ENCODE peak calls at places on chromosomes 12 and 14, in ten cellular contexts. D is body of pancreas, N is GM12878, I is AG10803, C is fibroblast of lung, S is cardiac muscle cell, X is choroid plexus epithelial cell, L is thyroid gland, Q is upper lobe of right lung, T is bronchial epithelial cell. Y is an unnamed sample.

GRCh38 chr12:120104924-120105323 is 11.6 kb downstream of the RAB35 start:
- DNase-seq in D (no peak), L (no peak), N (no peak), C (no peak), X (no peak), Q (no peak), T (no peak), I (no peak), S (no peak), Y (no peak)

GRCh38 chr14:93686313-93686712 is 102.0 kb downstream of the PRIMA1 start:
- DNase-seq in X (no peak), I (no peak), D (no peak), Q (no peak), N (no peak), L (no peak), C (no peak), T (peak), S (no peak), Y (no peak)

GRCh38 chr14:69580009-69580577 is 5.4 kb upstream of the CCDC177 start:
- DNase-seq in X (peak), Q (no peak), C (peak), I (peak), L (no peak), D (no peak), S (peak), N (no peak), T (peak), Y (peak)

GRCh38 chr12:96445743-96446655 is 43.4 kb upstream of the CFAP54 start:
- DNase-seq in D (no peak), Q (no peak), C (peak), X (peak), T (peak), L (no peak), S (peak), I (peak), N (peak), Y (no peak)

GRCh38 chr12:108773798-108774788 is 42.8 kb upstream of the CORO1C start:
- DNase-seq in L (peak), S (peak), C (peak), Q (peak), T (peak), I (peak), D (peak), N (no peak), X (peak), Y (peak)

GRCh38 chr14:94569381-94570001 is 8.2 kb downstream of the SERPINA4 start:
- DNase-seq in L (no peak), N (no peak), T (no peak), I (no peak), Q (no peak), X (no peak), S (no peak), D (peak), C (no peak), Y (no peak)

GRCh38 chr12:50174971-50175715 is 8.0 kb upstream of the CERS5 start:
- DNase-seq in S (peak), X (peak), I (peak), L (peak), T (peak), C (peak), Q (no peak), N (no peak), D (no peak), Y (peak)

GRCh38 chr14:101757064-101757838 is 4.3 kb upstream of the PPP2R5C start:
- DNase-seq in N (no peak), L (no peak), X (no peak), C (no peak), I (no peak), S (no peak), D (no peak), T (no peak), Q (no peak), Y (no peak)

GRCh38 chr14:22786685-22787084 is 20.2 kb downstream of the OXA1L start:
- DNase-seq in T (no peak), I (no peak), Q (no peak), D (no peak), S (no peak), X (no peak), N (no peak), C (no peak), L (no peak), Y (no peak)

GRCh38 chr12:26204612-26205289 is 9.4 kb downstream of the SSPN start:
- DNase-seq in N (no peak), Q (no peak), I (peak), S (peak), D (no peak), X (peak), L (peak), C (no peak), T (no peak), Y (no peak)

GRCh38 chr12:110937104-110937641 is 16.8 kb upstream of the MYL2 start:
- DNase-seq in Q (peak), N (no peak), T (peak), I (peak), S (peak), L (peak), X (peak), C (peak), D (peak), Y (no peak)

GRCh38 chr12:20549115-20549719 is 145.9 kb upstream of the SLCO1C1 start:
- DNase-seq in C (peak), L (peak), Q (no peak), I (peak), X (peak), D (no peak), S (peak), T (peak), N (no peak), Y (peak)
- TF ChIP-seq CTCF in C (peak), L (no peak), Q (peak), I (peak), X (peak), D (peak), S (peak), T (peak), N (no peak), Y (peak)

GRCh38 chr12:11980133-11980532 is 90.6 kb upstream of the BCL2L14 start:
- DNase-seq in L (no peak), S (no peak), X (no peak), T (no peak), D (no peak), I (no peak), C (no peak), N (peak), Q (no peak), Y (no peak)

GRCh38 chr12:11976005-11976404 is 94.7 kb upstream of the BCL2L14 start:
- DNase-seq in N (no peak), Q (no peak), X (no peak), S (no peak), I (no peak), C (no peak), L (no peak), T (no peak), D (no peak), Y (no peak)

GRCh38 chr12:11986165-11986564 is 84.6 kb upstream of the BCL2L14 start:
- DNase-seq in L (no peak), I (no peak), S (no peak), D (no peak), C (no peak), X (no peak), T (peak), Q (no peak), N (no peak), Y (no peak)

GRCh38 chr12:11978985-11979384 is 91.8 kb upstream of the BCL2L14 start:
- DNase-seq in D (no peak), Q (no peak), L (no peak), S (no peak), T (peak), X (peak), I (no peak), C (peak), N (no peak), Y (no peak)

GRCh38 chr12:11981174-11981733 is 89.5 kb upstream of the BCL2L14 start:
- DNase-seq in T (peak), C (peak), D (no peak), L (no peak), S (peak), X (no peak), I (peak), N (peak), Q (no peak), Y (no peak)
- H3K4me3 ChIP-seq in T (no peak), C (no peak), D (no peak), L (no peak), S (no peak), X (no peak), I (no peak), N (peak), Q (no peak), Y (no peak)

GRCh38 chr12:128537668-128538067 is 270.7 kb downstream of the TMEM132C start:
- DNase-seq in X (no peak), T (no peak), I (no peak), L (no peak), S (no peak), D (no peak), N (no peak), Q (no peak), C (no peak), Y (no peak)

GRCh38 chr12:128543971-128544370 is 277.0 kb downstream of the TMEM132C start:
- DNase-seq in S (no peak), I (no peak), T (no peak), X (no peak), L (no peak), C (no peak), D (no peak), Q (no peak), N (no peak), Y (no peak)

GRCh38 chr12:128542844-128543243 is 275.9 kb downstream of the TMEM132C start:
- DNase-seq in Q (no peak), T (no peak), I (no peak), D (no peak), X (no peak), S (no peak), C (no peak), N (no peak), L (no peak), Y (no peak)

DNA sequence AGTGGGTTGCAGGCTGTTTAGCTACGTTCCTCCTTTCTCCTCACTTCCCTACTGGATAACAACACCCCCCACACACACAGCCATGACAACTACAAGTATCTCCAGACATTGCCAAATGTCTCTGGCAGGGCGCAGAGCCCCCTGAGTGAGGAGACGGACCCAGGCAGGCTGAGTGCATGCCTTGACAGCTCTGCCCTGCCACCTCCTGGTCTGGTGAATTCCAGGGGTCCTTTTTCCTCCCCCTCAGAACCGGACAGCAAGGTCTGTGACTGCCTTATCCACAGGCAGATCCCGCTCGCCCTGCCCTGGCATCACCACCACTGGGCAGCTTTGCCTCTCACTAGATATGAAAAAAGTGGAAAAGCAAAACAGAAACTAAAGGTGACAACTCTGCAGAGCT is 276.5 kb downstream of the TMEM132C start:
- DNase-seq in D (no peak), Q (no peak), C (no peak), T (no peak), S (no peak), I (no peak), L (no peak), N (no peak), X (no peak), Y (no peak)
- TF ChIP-seq CTCF in D (no peak), Q (no peak), C (no peak), T (no peak), S (no peak), I (no peak), L (no peak), N (no peak), X (no peak), Y (no peak)

GRCh38 chr12:130714591-130715149 is 1.4 kb downstream of the RIMBP2 start:
- DNase-seq in T (no peak), Q (no peak), D (no peak), S (no peak), I (no peak), C (no peak), X (no peak), N (no peak), L (peak), Y (no peak)

GRCh38 chr12:130712346-130713065 is 3.6 kb downstream of the RIMBP2 start:
- DNase-seq in N (no peak), X (no peak), Q (no peak), D (no peak), T (no peak), C (no peak), I (no peak), S (no peak), L (no peak), Y (no peak)

GRCh38 chr12:130715150-130715995 is 726 bp downstream of the RIMBP2 start:
- DNase-seq in D (no peak), S (no peak), N (no peak), I (no peak), L (peak), T (no peak), Q (no peak), C (no peak), X (no peak), Y (no peak)

GRCh38 chr12:130714091-130714590 is 2.0 kb downstream of the RIMBP2 start:
- DNase-seq in T (no peak), X (peak), N (no peak), D (no peak), S (no peak), C (no peak), Q (no peak), L (peak), I (no peak), Y (no peak)

DNA sequence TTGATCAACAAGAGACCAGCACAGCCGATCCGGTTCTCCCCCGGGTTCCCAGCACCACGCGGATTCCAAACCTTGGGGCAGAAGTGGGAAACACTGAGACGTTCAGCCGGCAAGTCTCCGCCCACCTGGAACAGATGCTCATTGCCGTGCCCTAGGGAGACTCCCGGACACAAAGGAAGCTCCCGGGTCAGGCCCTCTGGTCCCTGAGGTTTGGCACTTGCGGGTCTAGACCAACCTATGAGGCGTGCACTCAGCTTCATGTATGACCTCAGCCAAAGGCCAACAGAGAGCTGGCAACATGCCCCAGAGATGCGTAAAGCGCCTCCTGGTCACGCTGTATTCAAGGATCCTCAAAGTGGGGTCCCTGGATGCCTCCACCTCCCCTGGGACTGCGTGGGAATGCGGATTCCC is 2.5 kb downstream of the RIMBP2 start:
- DNase-seq in N (no peak), I (no peak), C (no peak), L (peak), D (no peak), Q (no peak), S (no peak), X (no peak), T (no peak), Y (no peak)
- H3K4me3 ChIP-seq in N (peak), I (no peak), C (no peak), L (no peak), D (no peak), Q (peak), S (no peak), X (no peak), T (no peak), Y (no peak)

GRCh38 chr14:49972199-49972671 is 79.4 kb downstream of the ARF6 start:
- DNase-seq in T (peak), D (no peak), I (peak), Q (no peak), N (no peak), L (peak), X (peak), C (peak), S (peak), Y (no peak)
- TF ChIP-seq CTCF in T (no peak), D (no peak), I (no peak), Q (no peak), N (no peak), L (no peak), X (no peak), C (no peak), S (no peak), Y (no peak)

GRCh38 chr12:93186131-93186530 is 191.6 kb upstream of the NUDT4 start:
- DNase-seq in T (no peak), I (peak), L (no peak), Q (no peak), C (no peak), N (no peak), D (no peak), S (peak), X (peak), Y (no peak)

GRCh38 chr12:93184664-93185368 is 192.9 kb upstream of the NUDT4 start:
- DNase-seq in Q (no peak), X (no peak), S (no peak), N (no peak), D (no peak), C (no peak), T (no peak), L (no peak), I (no peak), Y (no peak)

GRCh38 chr12:93185369-93185741 is 192.4 kb upstream of the NUDT4 start:
- DNase-seq in T (no peak), X (no peak), C (no peak), Q (no peak), S (no peak), N (no peak), D (no peak), I (no peak), L (no peak), Y (no peak)

GRCh38 chr12:93186621-93187020 is 191.1 kb upstream of the NUDT4 start:
- DNase-seq in L (no peak), D (no peak), S (no peak), X (no peak), T (no peak), I (no peak), C (no peak), N (no peak), Q (no peak), Y (no peak)

GRCh38 chr12:93183940-93184663 is 193.6 kb upstream of the NUDT4 start:
- DNase-seq in I (peak), N (peak), S (peak), C (peak), X (peak), L (peak), T (no peak), D (no peak), Q (no peak), Y (no peak)
- H3K4me3 ChIP-seq in I (no peak), N (peak), S (no peak), C (no peak), X (no peak), L (no peak), T (no peak), D (no peak), Q (no peak), Y (no peak)

GRCh38 chr14:103296007-103296406 is 38.0 kb upstream of the EIF5 start:
- DNase-seq in L (no peak), D (no peak), X (peak), T (peak), C (peak), N (no peak), I (peak), Q (no peak), S (peak), Y (no peak)

GRCh38 chr14:103293465-103293864 is 40.6 kb upstream of the EIF5 start:
- DNase-seq in X (no peak), Q (no peak), S (no peak), N (no peak), T (no peak), C (no peak), L (no peak), I (no peak), D (no peak), Y (no peak)

GRCh38 chr14:103294091-103294490 is 39.9 kb upstream of the EIF5 start:
- DNase-seq in X (no peak), N (no peak), T (no peak), S (no peak), Q (peak), D (no peak), C (no peak), L (no peak), I (no peak), Y (no peak)

GRCh38 chr14:103298620-103299019 is 35.4 kb upstream of the EIF5 start:
- DNase-seq in C (no peak), D (no peak), L (no peak), S (no peak), X (no peak), I (no peak), T (no peak), N (no peak), Q (no peak), Y (no peak)

GRCh38 chr14:103296987-103297386 is 37.0 kb upstream of the EIF5 start:
- DNase-seq in D (no peak), N (no peak), T (no peak), S (no peak), I (no peak), Q (no peak), X (no peak), C (no peak), L (no peak), Y (no peak)
- TF ChIP-seq CTCF in D (no peak), N (no peak), T (no peak), S (no peak), I (peak), Q (no peak), X (peak), C (no peak), L (no peak), Y (peak)

GRCh38 chr14:47549886-47550285 is 125.5 kb downstream of the MDGA2 start:
- DNase-seq in D (no peak), S (peak), N (no peak), Q (no peak), X (peak), L (no peak), C (no peak), T (no peak), I (no peak), Y (no peak)
- H3K4me3 ChIP-seq in D (no peak), S (no peak), N (no peak), Q (no peak), X (no peak), L (no peak), C (no peak), T (no peak), I (no peak), Y (no peak)

GRCh38 chr12:3771853-3772252 is 18.9 kb upstream of the CRACR2A start:
- DNase-seq in N (no peak), C (no peak), I (no peak), L (no peak), S (no peak), D (no peak), Q (no peak), T (peak), X (no peak), Y (no peak)

GRCh38 chr12:3772380-3772779 is 19.5 kb upstream of the CRACR2A start:
- DNase-seq in S (peak), I (peak), T (peak), C (no peak), X (peak), L (no peak), Q (no peak), N (no peak), D (no peak), Y (no peak)

GRCh38 chr12:3775385-3776035 is 22.6 kb upstream of the CRACR2A start:
- DNase-seq in N (no peak), T (no peak), X (no peak), I (no peak), C (no peak), Q (no peak), S (no peak), L (no peak), D (no peak), Y (no peak)

DNA sequence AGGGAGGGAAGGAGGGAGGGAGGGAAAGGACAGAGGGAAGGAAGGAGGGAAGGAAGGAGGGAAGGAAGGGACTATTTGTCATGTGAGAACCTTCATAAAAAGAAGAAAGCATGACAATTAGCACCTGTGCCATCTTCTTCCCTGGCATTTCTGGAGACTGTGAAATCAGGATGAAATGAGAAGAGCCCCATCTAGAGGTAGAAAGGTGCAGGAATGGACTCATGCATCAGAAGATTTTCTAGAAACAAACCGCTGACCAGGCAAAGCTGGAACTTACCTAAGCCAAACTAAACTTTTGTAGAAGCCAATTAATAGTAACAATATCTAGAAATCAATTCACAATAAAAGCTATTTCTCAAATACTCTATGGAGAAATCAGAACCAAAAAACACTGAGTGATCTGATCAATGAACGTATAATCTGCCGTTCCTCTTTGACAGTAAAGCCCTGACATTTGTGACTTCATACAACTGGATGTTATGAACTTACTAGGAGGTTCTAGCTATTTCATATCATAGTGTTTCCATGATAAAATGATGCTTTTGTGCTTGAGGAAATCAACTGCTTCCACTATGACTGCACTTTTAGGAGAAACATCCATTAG is 24.4 kb upstream of the CRACR2A start:
- DNase-seq in D (no peak), N (no peak), C (peak), S (peak), Q (no peak), I (peak), T (peak), X (peak), L (peak), Y (peak)
- TF ChIP-seq CTCF in D (peak), N (peak), C (peak), S (peak), Q (peak), I (peak), T (peak), X (peak), L (peak), Y (peak)

Y was measured in astrocyte of the cerebellum.